ENCODE peak calls at places on chromosomes 6 and 20, in five cellular contexts. O, F, R, E and W are unnamed samples.

GRCh38 chr6:46288863-46289262 is 118.1 kb upstream of the ENPP5 start:
- DNase-seq in R (no peak), F (no peak), E (no peak), O (no peak), W (no peak)

GRCh38 chr6:128516514-128516898 is 3.9 kb downstream of the PTPRK start:
- DNase-seq in O (no peak), R (peak; percentile 36), E (no peak), F (peak; percentile 50), W (no peak)

GRCh38 chr20:30376767-30377658 is 880.5 kb upstream of the DEFB115 start:
- DNase-seq in O (peak; percentile 78), R (peak; percentile 74), F (peak; percentile 72), E (peak; percentile 14), W (peak; percentile 40)

GRCh38 chr6:63537126-63537958 is 34.9 kb upstream of the LOC128125822 start:
- DNase-seq in E (no peak), O (no peak), R (peak; percentile 5), F (peak; percentile 48), W (no peak)

GRCh38 chr6:30259140-30260035 is 46.2 kb upstream of the TRIM26 start:
- DNase-seq in E (no peak), O (peak; percentile 70), R (peak; percentile 72), F (peak; percentile 73), W (peak; percentile 48)

GRCh38 chr20:51022227-51022802 is 592 bp downstream of the KCNG1 start:
- DNase-seq in O (no peak), R (no peak), F (no peak), E (no peak), W (no peak)

GRCh38 chr6:117668736-117669135 is 6.5 kb upstream of the NUS1 start:
- DNase-seq in F (no peak), O (no peak), E (no peak), R (no peak), W (no peak)

GRCh38 chr6:37049990-37050853 is 44.8 kb downstream of the FGD2 start:
- DNase-seq in O (peak; percentile 90), F (no peak), E (no peak), R (no peak), W (no peak)

DNA sequence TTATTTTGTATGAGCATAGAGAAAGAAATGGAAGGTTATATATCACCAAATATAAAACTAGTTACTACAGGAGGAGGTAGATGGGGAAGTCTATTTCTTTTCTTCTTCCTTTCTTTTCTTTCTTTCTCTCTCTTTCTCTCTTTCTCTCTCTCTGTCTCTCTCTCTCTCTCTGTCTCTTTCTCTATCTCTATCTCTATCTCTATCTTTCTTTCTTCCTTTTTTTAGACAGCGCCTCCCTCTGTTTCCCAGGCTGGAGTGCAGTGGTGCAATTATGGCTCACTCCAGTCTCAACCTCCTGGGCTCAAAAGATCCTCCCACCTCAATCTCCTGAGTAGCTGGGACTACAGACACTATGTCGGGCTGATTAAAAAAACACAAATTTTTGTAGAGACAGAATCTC is 10.2 kb upstream of the SGK1 start:
- DNase-seq in O (no peak), R (no peak), F (no peak), E (no peak), W (no peak)
- TF ChIP-seq CTCF in O (no peak), R (no peak), F (no peak), E (no peak), W (no peak)

DNA sequence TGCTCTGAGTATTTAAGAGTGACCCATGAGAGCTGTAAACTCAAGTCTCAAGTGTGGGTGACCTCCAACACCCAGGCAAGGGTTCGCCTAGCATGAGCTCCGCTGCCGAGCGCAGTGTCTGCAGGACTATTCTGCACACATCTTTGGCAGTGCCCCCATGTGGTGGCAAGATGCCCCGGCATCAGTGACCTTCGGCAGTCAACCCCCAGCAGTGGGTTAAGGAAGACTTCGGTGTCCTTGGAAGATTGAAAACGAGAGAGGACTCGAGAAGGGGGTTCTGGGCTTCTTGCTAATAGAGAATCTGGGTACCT is 43.1 kb downstream of the RBM38 start:
- DNase-seq in F (no peak), E (no peak), R (no peak), O (no peak), W (no peak)
- TF ChIP-seq CTCF in F (no peak), E (no peak), R (no peak), O (no peak), W (no peak)

GRCh38 chr6:149157126-149157525 is 160.4 kb upstream of the TAB2 start:
- DNase-seq in F (no peak), E (no peak), O (no peak), R (peak; percentile 73), W (no peak)

GRCh38 chr6:149153637-149154036 is 163.9 kb upstream of the TAB2 start:
- DNase-seq in F (no peak), R (no peak), E (no peak), O (no peak), W (no peak)

GRCh38 chr6:149152521-149152920 is 165.0 kb upstream of the TAB2 start:
- DNase-seq in F (no peak), O (no peak), E (no peak), R (no peak), W (no peak)

GRCh38 chr6:149153100-149153499 is 164.4 kb upstream of the TAB2 start:
- DNase-seq in E (no peak), F (no peak), R (no peak), O (no peak), W (no peak)

GRCh38 chr6:149154137-149154900 is 163.2 kb upstream of the TAB2 start:
- DNase-seq in F (peak; percentile 25), O (no peak), E (no peak), R (no peak), W (no peak)
- TF ChIP-seq CTCF in F (no peak), O (no peak), E (no peak), R (no peak), W (no peak)

GRCh38 chr6:109060585-109060984 is 34.1 kb downstream of the SESN1 start:
- DNase-seq in E (no peak), F (no peak), O (no peak), R (no peak), W (no peak)

GRCh38 chr6:109059148-109059547 is 35.5 kb downstream of the SESN1 start:
- DNase-seq in F (peak; percentile 52), E (no peak), R (peak; percentile 31), O (no peak), W (no peak)

GRCh38 chr6:109062216-109062615 is 32.4 kb downstream of the SESN1 start:
- DNase-seq in E (no peak), O (no peak), R (no peak), F (no peak), W (no peak)

GRCh38 chr6:109058620-109059019 is 36.0 kb downstream of the SESN1 start:
- DNase-seq in O (no peak), F (no peak), R (no peak), E (no peak), W (no peak)

DNA sequence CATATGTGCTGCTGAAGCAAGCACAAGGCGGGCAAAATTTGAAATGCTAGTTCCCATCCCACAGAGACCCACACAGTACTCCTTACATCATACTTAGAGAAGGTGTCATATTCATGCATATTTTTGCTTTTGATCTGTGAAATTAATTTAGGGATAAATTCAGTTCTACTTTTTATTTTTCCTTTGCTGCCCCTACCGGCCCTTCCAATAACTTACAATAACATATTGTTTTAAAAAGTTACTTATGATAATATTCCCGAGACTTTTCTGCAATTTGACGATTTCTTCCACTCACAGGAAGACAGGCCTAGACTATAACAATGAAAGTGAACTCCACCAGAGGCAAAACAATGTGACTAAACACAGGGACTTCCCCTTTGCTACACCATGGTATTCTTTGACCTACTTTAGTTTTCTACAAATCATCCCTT is 35.0 kb downstream of the SESN1 start:
- DNase-seq in R (peak; percentile 24), O (no peak), F (peak; percentile 62), E (no peak), W (no peak)
- TF ChIP-seq CTCF in R (no peak), O (no peak), F (peak; percentile 30), E (no peak), W (no peak)

DNA sequence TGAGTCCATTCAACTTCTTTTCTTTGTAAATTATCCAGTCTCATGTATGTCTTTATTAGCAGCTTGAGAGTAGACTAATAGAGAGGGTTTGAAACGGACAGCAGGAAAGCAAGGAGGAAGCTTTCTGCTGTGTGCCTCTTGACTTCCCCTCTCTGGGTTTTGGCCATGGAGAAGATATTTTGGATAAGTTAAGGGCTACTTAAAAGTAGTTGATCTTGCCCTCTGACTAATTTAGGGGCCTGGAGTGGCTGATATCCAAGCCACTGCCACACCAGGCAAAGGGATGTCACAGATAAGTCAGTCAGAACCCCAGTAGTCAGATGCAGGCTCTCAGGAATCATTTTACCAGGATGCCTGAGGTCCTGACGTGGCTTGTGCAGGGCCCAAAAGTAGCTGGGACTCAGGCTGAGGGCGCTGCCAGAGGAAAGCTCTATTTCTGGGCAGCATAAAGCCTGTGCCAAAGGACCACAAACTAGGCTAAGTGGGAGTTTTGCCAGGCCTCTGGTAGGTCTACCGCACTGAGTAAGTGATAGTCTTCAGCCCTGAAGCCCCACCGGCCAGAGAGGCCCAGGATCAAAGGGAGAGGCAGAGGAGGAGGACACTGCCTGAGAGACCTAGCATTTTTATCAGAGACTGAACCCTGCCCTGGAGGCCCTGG is 41.6 kb upstream of the IYD start:
- DNase-seq in R (no peak), F (no peak), O (no peak), E (no peak), W (no peak)
- TF ChIP-seq CTCF in R (no peak), F (no peak), O (no peak), E (no peak), W (no peak)

GRCh38 chr6:162344301-162344700 is 383.3 kb downstream of the PRKN start:
- DNase-seq in O (no peak), R (peak; percentile 4), F (peak; percentile 86), E (no peak), W (no peak)

GRCh38 chr6:162344935-162345599 is 382.5 kb downstream of the PRKN start:
- DNase-seq in R (peak; percentile 27), F (peak; percentile 94), O (no peak), E (no peak), W (no peak)

GRCh38 chr6:162337412-162337811 is 390.2 kb downstream of the PRKN start:
- DNase-seq in R (no peak), O (no peak), F (no peak), E (no peak), W (no peak)

GRCh38 chr6:162343902-162344226 is 383.7 kb downstream of the PRKN start:
- DNase-seq in O (no peak), E (no peak), F (peak; percentile 88), R (peak; percentile 36), W (no peak)

DNA sequence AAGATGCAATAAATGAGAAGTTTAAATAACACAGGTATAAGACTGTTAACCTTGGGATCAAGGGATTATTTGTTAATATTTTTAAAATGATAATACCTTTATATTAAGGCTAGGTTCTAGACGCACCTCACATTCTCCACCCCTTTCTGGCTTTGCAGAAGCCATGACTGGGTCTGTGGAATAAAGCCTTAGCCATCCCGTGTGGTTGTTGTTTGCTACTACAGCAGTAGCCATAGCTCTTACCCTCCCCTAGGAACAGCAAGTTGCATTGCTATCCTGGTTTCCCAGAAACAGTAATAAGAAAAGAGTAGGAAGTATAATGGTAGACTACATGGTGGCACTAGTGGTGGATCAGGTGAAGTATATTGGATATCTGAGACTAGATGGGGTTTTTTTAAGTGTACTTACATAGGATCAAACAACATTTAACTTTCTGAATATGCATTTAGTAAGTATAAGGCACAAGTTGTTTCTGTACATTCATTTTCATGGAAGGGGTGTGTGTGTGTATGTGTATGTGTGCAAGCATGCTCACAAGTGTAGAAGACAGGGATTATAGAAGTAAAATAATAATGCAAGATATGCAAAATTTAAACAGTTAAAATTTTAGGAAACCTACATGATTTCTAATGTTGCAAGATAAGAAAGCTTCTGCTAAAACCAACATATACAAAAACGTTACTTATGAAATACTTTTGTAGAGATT is 384.2 kb downstream of the PRKN start:
- DNase-seq in R (no peak), F (peak; percentile 35), O (no peak), E (no peak), W (no peak)
- TF ChIP-seq CTCF in R (no peak), F (peak; percentile 40), O (no peak), E (no peak), W (no peak)